ENCODE peak calls at places on chromosome 10, in four cellular contexts. I, M, K and J are unnamed samples.

GRCh38 chr10:72337722-72338121 is 17.0 kb downstream of the DNAJB12 start:
- DNase-seq in I (no peak), K (no peak), M (no peak), J (no peak)

GRCh38 chr10:5575482-5576153 is 50.9 kb downstream of the CALML3 start:
- DNase-seq in M (no peak), I (no peak), K (no peak), J (peak; percentile 78)

GRCh38 chr10:116287906-116288501 is 15.0 kb upstream of the GFRA1 start:
- DNase-seq in M (peak; percentile 14), K (no peak), I (peak; percentile 16), J (peak; percentile 64)

GRCh38 chr10:103757531-103758293 is 97.7 kb downstream of the SH3PXD2A start:
- DNase-seq in M (peak; percentile 65), I (peak; percentile 14), K (no peak), J (peak; percentile 88)

GRCh38 chr10:82544377-82544776 is 669.4 kb downstream of the NRG3 start:
- DNase-seq in M (no peak), I (no peak), K (no peak), J (no peak)

GRCh38 chr10:6279540-6280267 is 77.0 kb downstream of the PFKFB3 start:
- DNase-seq in M (peak; percentile 84), I (peak; percentile 40), K (no peak), J (peak; percentile 66)

GRCh38 chr10:24952701-24953349 is 419 bp upstream of the PRTFDC1 start:
- DNase-seq in I (peak; percentile 64), M (peak; percentile 57), K (no peak), J (peak; percentile 56)

GRCh38 chr10:113059001-113059780 is 109.1 kb downstream of the TCF7L2 start:
- DNase-seq in M (no peak), K (no peak), I (no peak), J (peak; percentile 71)

GRCh38 chr10:79582096-79582495 is 21.9 kb upstream of the SFTPA2 start:
- DNase-seq in I (no peak), K (no peak), M (no peak), J (no peak)

GRCh38 chr10:110344622-110345021 is 39.9 kb upstream of the SMNDC1 start:
- DNase-seq in K (no peak), I (no peak), M (no peak), J (no peak)

GRCh38 chr10:103278862-103279298 is 1.9 kb downstream of the INA start:
- DNase-seq in K (no peak), M (no peak), I (peak; percentile 53), J (peak; percentile 55)

GRCh38 chr10:127797339-127797738 is 60.4 kb downstream of the FOXI2 start:
- DNase-seq in I (no peak), K (no peak), M (no peak), J (peak; percentile 20)

DNA sequence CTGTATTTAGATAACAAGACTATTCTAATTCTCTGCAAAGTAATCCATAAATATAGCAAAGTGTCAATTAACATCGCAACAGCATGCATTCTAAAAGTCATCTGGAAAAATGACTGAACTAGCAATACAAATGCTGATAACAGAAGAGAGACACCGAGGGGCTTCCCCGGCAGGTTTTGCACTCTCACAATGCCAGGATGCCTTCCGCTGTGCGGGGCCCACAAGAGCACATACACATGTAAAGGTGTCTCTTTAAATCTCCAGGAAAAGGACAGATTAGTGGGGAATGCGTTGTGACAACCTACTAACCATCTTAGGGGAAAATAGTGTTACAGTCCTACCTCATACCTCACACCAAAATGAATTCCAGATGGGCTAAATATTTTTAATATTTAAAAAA is 86.9 kb downstream of the CXCL12 start:
- DNase-seq in I (no peak), K (no peak), M (no peak), J (no peak)
- TF ChIP-seq ELK1 in I (no peak), K (no peak), M (no peak), J (no peak)

GRCh38 chr10:122850705-122851640 is 5.3 kb upstream of the CUZD1 start:
- DNase-seq in M (no peak), I (no peak), K (no peak), J (peak; percentile 64)

GRCh38 chr10:122849090-122849489 is 3.4 kb upstream of the CUZD1 start:
- DNase-seq in M (no peak), K (no peak), I (no peak), J (no peak)

GRCh38 chr10:122849900-122850605 is 4.4 kb upstream of the CUZD1 start:
- DNase-seq in I (no peak), M (peak; percentile 24), K (no peak), J (peak; percentile 24)

GRCh38 chr10:122845783-122846332 is at the start of gene CUZD1:
- DNase-seq in K (no peak), I (no peak), M (no peak), J (no peak)

DNA sequence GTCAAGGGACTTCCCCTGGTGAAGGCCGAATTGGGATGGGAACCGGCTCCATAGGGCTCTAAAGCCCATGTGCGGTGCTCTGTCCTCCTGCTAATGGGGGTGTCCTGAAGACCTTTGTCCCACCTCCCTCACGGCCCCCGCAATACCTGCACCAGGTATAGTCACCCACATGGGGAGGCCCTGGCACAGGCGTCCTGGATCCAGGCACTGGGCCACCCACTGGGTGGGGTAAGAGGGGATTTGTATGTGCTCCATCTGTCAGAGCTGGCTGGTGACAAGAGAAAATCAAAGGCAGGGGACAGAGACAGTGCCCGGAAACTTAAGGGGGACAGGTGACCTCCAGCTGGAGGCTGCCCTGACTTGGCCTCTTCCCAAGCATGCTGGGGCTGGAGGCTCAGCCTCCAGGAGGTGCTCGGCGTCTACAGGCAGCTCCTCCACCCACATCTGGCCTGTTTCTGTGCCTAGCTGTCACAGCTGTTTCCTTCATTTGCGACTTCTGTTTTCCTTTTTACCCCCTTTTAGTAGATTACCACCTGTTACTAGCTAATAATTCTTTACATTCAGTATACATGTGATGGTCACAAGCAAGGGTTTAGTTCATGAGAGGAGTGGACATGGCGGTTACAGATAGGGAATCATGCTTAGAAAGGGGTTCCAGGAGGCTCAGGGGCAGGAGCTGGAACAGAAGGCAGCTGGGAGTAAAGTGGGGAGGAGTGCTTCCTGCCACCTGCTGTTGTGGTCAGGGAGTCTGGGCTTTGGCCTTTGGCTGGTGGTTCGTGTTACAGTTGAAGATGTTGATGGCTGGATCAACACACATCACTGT is 2.3 kb upstream of the CUZD1 start:
- DNase-seq in M (no peak), I (peak; percentile 7), K (no peak), J (peak; percentile 34)
- TF ChIP-seq ELK1 in M (no peak), I (no peak), K (no peak), J (no peak)

GRCh38 chr10:71217266-71218045 is 5.1 kb downstream of the UNC5B start:
- DNase-seq in K (no peak), I (no peak), M (no peak), J (no peak)
- TF ChIP-seq ELK1 in K (no peak), I (no peak), M (no peak), J (no peak)

GRCh38 chr10:489335-489734 is 200.1 kb downstream of the DIP2C start:
- DNase-seq in I (no peak), M (no peak), K (no peak), J (no peak)
- TF ChIP-seq ELK1 in I (no peak), M (no peak), K (no peak), J (no peak)

GRCh38 chr10:73840056-73840402 is 28.6 kb upstream of the NDST2 start:
- DNase-seq in K (no peak), M (no peak), I (no peak), J (peak; percentile 24)
- TF ChIP-seq ELK1 in K (no peak), M (no peak), I (no peak), J (no peak)

GRCh38 chr10:75845538-75845937 is 414.1 kb downstream of the LRMDA start:
- DNase-seq in K (no peak), M (no peak), I (no peak), J (no peak)
- TF ChIP-seq ELK1 in K (no peak), M (no peak), I (no peak), J (no peak)

DNA sequence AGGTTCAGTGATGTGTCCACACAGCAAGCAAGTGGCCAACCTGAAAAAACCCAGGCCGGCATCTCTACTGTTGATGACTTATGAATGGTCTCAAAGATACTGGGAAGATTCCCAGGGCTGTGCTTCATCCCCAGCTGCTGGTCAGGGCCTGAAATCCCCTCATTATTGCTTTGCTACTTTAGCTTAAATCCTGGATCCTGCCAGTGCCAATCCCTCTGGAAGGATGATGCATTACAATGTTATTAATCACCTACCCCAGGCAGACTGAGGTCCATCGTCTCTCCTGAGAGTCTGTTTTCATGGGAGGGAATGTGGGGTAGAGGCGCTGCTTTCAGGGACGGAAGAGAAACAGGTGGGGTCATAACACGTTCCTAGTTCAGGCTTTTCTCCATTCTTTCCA is 371.6 kb downstream of the RPS24 start:
- DNase-seq in M (no peak), I (no peak), K (no peak), J (no peak)
- TF ChIP-seq ELK1 in M (no peak), I (no peak), K (no peak), J (no peak)